ENCODE peak calls at places on chromosomes 7 and 10, in six cellular contexts. L is GM12878, J is HCT116, X is HepG2, A is K562, I is H1. H is an unnamed sample. For H3K9me3, the result is how much of the 10 kb centered on the place peaks cover.

GRCh38 chr10:117547301-117548153 is 5.0 kb downstream of the EMX2 start:
- DNase-seq in L (no peak), J (no peak), X (no peak), A (no peak), I (no peak), H (no peak)

GRCh38 chr7:38744746-38745145 is 113.6 kb upstream of the AMPH start:
- DNase-seq in L (no peak), J (no peak), X (no peak), A (no peak), I (no peak), H (no peak)

GRCh38 chr7:32937344-32938174 is 19.7 kb upstream of the FKBP9 start:
- DNase-seq in L (no peak), J (no peak), X (peak), A (peak), I (no peak), H (no peak)

GRCh38 chr7:142445019-142445686 is 187.3 kb upstream of the PRSS58 start:
- DNase-seq in L (no peak), J (peak), X (no peak), A (peak), I (peak), H (peak)

GRCh38 chr7:35255909-35256876 is 2.3 kb upstream of the TBX20 start:
- DNase-seq in L (no peak), J (no peak), X (no peak), A (no peak), I (no peak), H (no peak)

GRCh38 chr7:93453264-93453663 is 121.3 kb downstream of the CALCR start:
- DNase-seq in L (no peak), J (no peak), X (no peak), A (no peak), I (no peak), H (no peak)

GRCh38 chr7:77565917-77566316 is 28.8 kb downstream of the PTPN12 start:
- DNase-seq in L (no peak), J (no peak), X (no peak), A (no peak), I (no peak), H (no peak)

GRCh38 chr7:1499367-1500029 is 4.7 kb downstream of the INTS1 start:
- DNase-seq in L (no peak), J (no peak), X (no peak), A (no peak), I (no peak), H (no peak)

GRCh38 chr10:85789125-85789524 is 577.5 kb downstream of the GRID1 start:
- DNase-seq in L (no peak), J (no peak), X (no peak), A (no peak), I (no peak), H (no peak)

GRCh38 chr10:85784792-85785191 is 581.8 kb downstream of the GRID1 start:
- DNase-seq in L (no peak), J (no peak), X (no peak), A (no peak), I (no peak), H (no peak)

GRCh38 chr10:85788570-85788969 is 578.0 kb downstream of the GRID1 start:
- DNase-seq in L (no peak), J (no peak), X (no peak), A (no peak), I (no peak), H (no peak)

GRCh38 chr10:85787393-85787792 is 579.2 kb downstream of the GRID1 start:
- DNase-seq in L (no peak), J (no peak), X (no peak), A (no peak), I (no peak), H (no peak)

DNA sequence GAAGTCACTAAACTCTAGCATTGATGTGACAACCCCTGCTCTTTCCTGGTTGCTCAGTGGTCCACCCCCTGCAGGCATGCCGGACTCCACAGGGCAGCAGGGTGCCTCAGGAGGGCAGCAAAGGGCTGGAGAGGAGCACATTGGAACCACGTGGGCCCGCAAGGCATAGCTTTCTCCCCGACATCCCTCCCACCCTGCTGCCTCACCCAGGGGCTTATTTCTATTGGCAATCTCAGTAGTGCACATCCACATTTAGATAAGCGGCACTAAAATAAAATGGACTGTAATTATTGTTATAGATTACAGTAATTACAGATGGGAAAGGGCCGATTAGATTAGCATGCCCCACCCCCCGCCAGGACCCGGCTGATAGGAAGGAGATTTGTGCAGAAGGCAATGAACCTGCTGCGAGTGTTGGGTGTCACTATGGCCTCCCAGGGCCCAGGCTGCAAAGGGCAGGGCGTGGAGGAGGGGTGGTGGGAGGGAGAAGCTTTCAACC is 580.1 kb downstream of the GRID1 start:
- DNase-seq in L (no peak), J (peak), X (no peak), A (peak), I (no peak), H (peak)
- H3K9me3 ChIP-seq in L (under half), J (under half), X (under half), A (under half), I (under half), H (under half)

GRCh38 chr7:45078199-45078681 is 10.5 kb downstream of the NACAD start:
- DNase-seq in L (no peak), J (no peak), X (peak), A (peak), I (no peak), H (no peak)
- TF ChIP-seq ZNF274 in L (no peak), J (no peak), X (no peak), A (no peak), I (no peak), H (no peak)

DNA sequence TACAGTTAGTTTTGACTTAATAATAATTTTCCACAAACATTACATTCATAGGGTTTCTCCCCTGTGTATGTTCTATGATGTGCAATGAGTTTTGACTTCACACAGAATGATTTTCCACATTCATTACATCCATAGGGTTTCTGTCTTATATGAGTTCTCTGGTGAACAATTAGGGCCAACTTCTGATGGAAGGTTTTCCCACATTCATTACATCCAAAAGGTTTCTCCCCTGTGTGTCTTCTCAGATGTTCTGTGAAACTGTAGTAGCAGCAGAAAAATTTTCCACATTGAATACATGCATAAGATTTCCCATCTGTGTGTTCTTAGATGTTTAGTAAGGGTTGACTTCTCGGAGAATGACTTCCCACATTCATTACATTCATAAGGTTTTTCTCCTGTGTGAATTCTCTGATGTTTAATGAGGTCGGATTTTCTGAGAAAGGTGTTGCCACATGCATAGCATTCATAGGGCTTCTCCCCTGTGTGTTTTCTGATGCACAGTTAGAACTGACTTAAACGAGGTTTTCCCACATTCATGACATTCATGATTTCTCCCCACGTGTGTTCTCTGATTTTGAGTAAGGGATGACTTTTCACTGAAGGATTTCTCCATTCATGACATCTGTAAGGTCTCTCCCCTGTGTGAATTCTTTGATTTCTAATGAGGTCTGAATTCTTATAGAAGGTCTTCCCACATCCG is 118.5 kb downstream of the ZNF33B start:
- DNase-seq in L (no peak), J (no peak), X (no peak), A (no peak), I (no peak), H (no peak)
- H3K9me3 ChIP-seq in L (under half), J (under half), X (under half), A (under half), I (half or more), H (half or more)

DNA sequence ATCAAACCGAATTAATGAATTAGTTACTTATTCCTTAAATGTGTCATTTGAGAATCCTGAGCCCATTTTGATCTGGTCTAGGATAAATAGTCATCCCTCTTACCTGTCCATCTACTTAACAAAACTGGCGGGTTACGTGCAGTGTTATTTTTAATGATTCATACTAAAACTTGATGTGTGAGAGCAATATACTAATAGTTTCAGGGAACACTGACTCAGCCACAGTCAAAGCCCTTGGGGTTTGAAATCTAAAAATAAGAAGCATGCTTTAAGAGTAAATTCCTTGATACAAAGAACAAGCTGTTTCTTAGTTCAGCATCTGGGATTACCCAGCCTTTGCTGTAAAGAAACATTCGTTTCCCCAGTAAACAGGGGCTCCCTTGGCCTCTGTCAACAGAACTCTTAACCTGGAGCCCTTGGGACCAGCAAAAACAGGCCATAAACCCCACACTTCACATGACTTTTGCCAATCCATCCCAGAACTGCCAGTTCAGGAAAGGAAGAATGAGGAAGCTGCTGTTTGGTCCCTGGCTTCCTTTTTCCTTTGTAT is 370.6 kb upstream of the IGFBP3 start:
- DNase-seq in L (peak), J (no peak), X (no peak), A (no peak), I (no peak), H (no peak)
- TF ChIP-seq ZNF274 in L (no peak), J (no peak), X (no peak), A (no peak), I (no peak), H (no peak)

DNA sequence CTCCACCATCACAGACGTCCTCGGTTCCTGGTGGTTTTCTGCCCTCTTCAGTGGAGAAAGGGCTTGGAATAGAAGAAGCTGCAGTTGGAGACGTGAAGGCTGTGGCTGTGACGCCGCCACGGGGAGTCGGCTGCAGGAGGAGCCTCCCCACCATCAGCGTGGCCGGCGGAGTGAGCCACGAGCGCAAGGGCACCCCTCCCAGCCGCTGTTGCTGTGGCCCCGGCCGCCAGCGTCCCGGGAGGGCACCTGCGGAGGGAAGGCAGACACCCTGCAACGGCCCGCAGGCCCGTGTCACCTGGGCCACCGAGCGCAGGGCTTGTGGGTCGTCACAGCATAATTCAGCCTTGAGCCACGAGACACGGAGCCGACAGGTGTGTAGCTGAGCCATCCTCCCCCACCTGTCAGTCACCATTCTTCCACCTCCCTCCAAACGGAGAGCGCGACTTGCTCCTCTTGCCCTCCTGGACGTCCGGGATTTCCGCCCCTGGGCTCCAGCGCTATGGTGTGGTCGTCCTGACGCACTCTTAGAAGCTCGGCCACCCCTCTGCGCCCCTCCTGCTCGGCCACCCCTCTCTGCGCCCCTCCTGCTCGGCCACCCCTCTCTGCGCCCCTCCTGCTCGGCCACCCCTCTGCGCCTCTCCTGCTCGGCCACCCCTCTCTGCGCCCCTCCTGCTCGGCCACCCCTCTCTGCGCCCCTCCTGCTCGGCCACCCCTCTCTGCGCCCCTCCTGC is 102.7 kb downstream of the PTPRN2 start:
- DNase-seq in L (no peak), J (no peak), X (no peak), A (no peak), I (no peak), H (no peak)
- H3K9me3 ChIP-seq in L (under half), J (under half), X (under half), A (under half), I (under half), H (under half)

GRCh38 chr7:150951181-150951520 is 27.0 kb downstream of the KCNH2 start:
- DNase-seq in L (no peak), J (no peak), X (no peak), A (no peak), I (no peak), H (no peak)

GRCh38 chr7:150950496-150951180 is 27.5 kb downstream of the KCNH2 start:
- DNase-seq in L (no peak), J (no peak), X (no peak), A (no peak), I (no peak), H (no peak)

GRCh38 chr7:150949971-150950491 is 28.1 kb downstream of the KCNH2 start:
- DNase-seq in L (no peak), J (no peak), X (no peak), A (no peak), I (no peak), H (no peak)

GRCh38 chr7:150952331-150953050 is 25.6 kb downstream of the KCNH2 start:
- DNase-seq in L (no peak), J (no peak), X (no peak), A (no peak), I (no peak), H (no peak)

GRCh38 chr7:150951521-150951920 is 26.6 kb downstream of the KCNH2 start:
- DNase-seq in L (no peak), J (no peak), X (no peak), A (no peak), I (no peak), H (no peak)
- TF ChIP-seq ZNF274 in L (no peak), J (no peak), X (no peak), A (no peak), I (no peak), H (no peak)

GRCh38 chr7:158449942-158450341 is 137.7 kb downstream of the PTPRN2 start:
- DNase-seq in L (no peak), J (no peak), X (no peak), A (no peak), I (no peak), H (no peak)

GRCh38 chr7:158450476-158451124 is 137.0 kb downstream of the PTPRN2 start:
- DNase-seq in L (no peak), J (no peak), X (no peak), A (no peak), I (no peak), H (no peak)

GRCh38 chr7:158447206-158448171 is 140.1 kb downstream of the PTPRN2 start:
- DNase-seq in L (no peak), J (no peak), X (no peak), A (no peak), I (no peak), H (no peak)

GRCh38 chr7:158449266-158449665 is 138.4 kb downstream of the PTPRN2 start:
- DNase-seq in L (no peak), J (no peak), X (no peak), A (no peak), I (no peak), H (no peak)

GRCh38 chr7:158448701-158449100 is 138.9 kb downstream of the PTPRN2 start:
- DNase-seq in L (no peak), J (no peak), X (no peak), A (no peak), I (no peak), H (no peak)
- H3K9me3 ChIP-seq in L (under half), J (under half), X (under half), A (under half), I (under half), H (under half)

GRCh38 chr10:96266118-96266770 is 5.1 kb downstream of the BLNK start:
- DNase-seq in L (no peak), J (no peak), X (no peak), A (no peak), I (no peak), H (no peak)
- TF ChIP-seq ZNF274 in L (no peak), J (no peak), X (no peak), A (no peak), I (no peak), H (no peak)

GRCh38 chr7:114183311-114184105 is 231.1 kb upstream of the FOXP2 start:
- DNase-seq in L (no peak), J (no peak), X (no peak), A (no peak), I (no peak), H (no peak)
- H3K9me3 ChIP-seq in L (under half), J (under half), X (under half), A (under half), I (under half), H (under half)

GRCh38 chr10:43877001-43877400 is 228.3 kb upstream of the ZNF32 start:
- DNase-seq in L (no peak), J (no peak), X (no peak), A (no peak), I (no peak), H (no peak)
- TF ChIP-seq ZNF274 in L (no peak), J (no peak), X (no peak), A (no peak), I (no peak), H (no peak)